ENCODE peak calls at places on chromosomes 5 and 9, in five cellular contexts. Q is A549; W is activated CD8-positive, alpha-beta memory T cell treated with anti-CD3 and anti-CD28 coated beads, Interleukin-2, amount 50 U/mL, for 48 hours; M is NCI-H2029; N is ELR. K is an unnamed sample.
A peak's percentile ranks its signal among the peaks of the same experiment; 100 is the strongest.

GRCh38 chr5:175728316-175728715 is 70.4 kb downstream of the HRH2 start:
- DNase-seq in W (no peak), M (no peak), N (no peak), Q (no peak), K (no peak)

GRCh38 chr5:10607023-10607665 is 43.3 kb downstream of the ANKRD33B start:
- DNase-seq in M (no peak), W (no peak), Q (no peak), N (no peak), K (peak; percentile 54)

GRCh38 chr9:134778841-134779411 is 101.7 kb upstream of the FCN2 start:
- DNase-seq in N (peak; percentile 57), Q (peak; percentile 65), W (no peak), M (no peak), K (no peak)

GRCh38 chr5:62082370-62082778 is 223.6 kb upstream of the KIF2A start:
- DNase-seq in W (no peak), Q (no peak), N (peak; percentile 80), M (no peak), K (no peak)

GRCh38 chr5:14364576-14365472 is 216.8 kb upstream of the OTULINL start:
- DNase-seq in Q (peak; percentile 13), W (no peak), M (peak; percentile 17), N (peak; percentile 25), K (no peak)

GRCh38 chr5:30693326-30693725 is 500.2 kb upstream of the CDH6 start:
- DNase-seq in Q (no peak), M (no peak), W (no peak), N (no peak), K (no peak)

GRCh38 chr5:56301041-56301440 is 67.9 kb upstream of the ANKRD55 start:
- DNase-seq in Q (no peak), W (no peak), M (no peak), N (peak; percentile 42), K (no peak)

GRCh38 chr5:80125962-80126480 is 90.9 kb downstream of the THBS4 start:
- DNase-seq in W (no peak), N (peak; percentile 90), M (no peak), Q (no peak), K (no peak)

GRCh38 chr9:35229779-35230143 is 68.0 kb downstream of the UNC13B start:
- DNase-seq in Q (no peak), M (no peak), W (no peak), N (no peak), K (no peak)

GRCh38 chr9:99803694-99804093 is 18.0 kb upstream of the NR4A3 start:
- DNase-seq in W (no peak), M (no peak), Q (no peak), N (no peak), K (no peak)

GRCh38 chr9:70412678-70413426 is 1.6 kb downstream of the KLF9 start:
- DNase-seq in Q (peak; percentile 53), N (peak; percentile 78), M (peak; percentile 75), W (peak; percentile 72), K (peak; percentile 74)

GRCh38 chr5:126811515-126812198 is 34.7 kb downstream of the LMNB1 start:
- DNase-seq in N (peak; percentile 72), M (no peak), W (no peak), Q (no peak), K (no peak)

GRCh38 chr5:17182966-17183365 is 34.5 kb upstream of the BASP1 start:
- DNase-seq in W (no peak), N (peak; percentile 22), Q (no peak), M (no peak), K (no peak)

GRCh38 chr9:88781500-88782391 is 209.5 kb upstream of the S1PR3 start:
- DNase-seq in N (peak; percentile 24), W (no peak), Q (no peak), M (no peak), K (no peak)

GRCh38 chr9:17003576-17004240 is 131.1 kb upstream of the CNTLN start:
- DNase-seq in W (no peak), N (peak; percentile 66), Q (no peak), M (no peak), K (no peak)

GRCh38 chr5:111584651-111585050 is 72.3 kb upstream of the STARD4 start:
- DNase-seq in M (no peak), W (no peak), Q (no peak), N (peak; percentile 61), K (no peak)

GRCh38 chr9:27278374-27278773 is 18.6 kb downstream of the EQTN start:
- DNase-seq in M (no peak), N (no peak), Q (no peak), W (no peak), K (no peak)

GRCh38 chr5:148455055-148455675 is 71.4 kb downstream of the FBXO38 start:
- DNase-seq in M (no peak), N (peak; percentile 15), W (no peak), Q (no peak), K (no peak)

GRCh38 chr5:113575074-113575473 is 61.6 kb downstream of the YTHDC2 start:
- DNase-seq in W (no peak), N (no peak), Q (no peak), M (no peak), K (no peak)

GRCh38 chr9:37769306-37769705 is 15.6 kb downstream of the EXOSC3 start:
- DNase-seq in Q (no peak), W (no peak), N (no peak), M (no peak), K (no peak)

GRCh38 chr5:83586874-83587776 is 115.6 kb downstream of the VCAN start:
- DNase-seq in N (no peak), W (no peak), Q (no peak), M (no peak), K (no peak)

GRCh38 chr9:121172726-121173487 is 28.8 kb downstream of the RAB14 start:
- DNase-seq in M (no peak), N (no peak), Q (no peak), W (no peak), K (no peak)

GRCh38 chr5:135826994-135827671 is 7.3 kb upstream of the SLC25A48 start:
- DNase-seq in M (no peak), N (no peak), W (no peak), Q (no peak), K (peak; percentile 20)

GRCh38 chr9:129135476-129135875 is 24.3 kb downstream of the PTPA start:
- DNase-seq in M (no peak), W (no peak), N (no peak), Q (no peak), K (no peak)

GRCh38 chr5:177607452-177608192 is 7.7 kb downstream of the B4GALT7 start:
- DNase-seq in N (peak; percentile 81), M (peak; percentile 82), Q (peak; percentile 90), W (peak; percentile 81), K (peak; percentile 86)

GRCh38 chr9:84145031-84145430 is 164.4 kb downstream of the RMI1 start:
- DNase-seq in Q (no peak), W (no peak), N (no peak), M (no peak), K (no peak)

GRCh38 chr9:134591082-134591571 is 50.5 kb upstream of the COL5A1 start:
- DNase-seq in M (no peak), N (no peak), W (peak; percentile 29), Q (no peak), K (no peak)

GRCh38 chr5:180990889-180991257 is 2.2 kb downstream of the BTNL3 start:
- DNase-seq in M (no peak), Q (no peak), W (no peak), N (no peak), K (no peak)

GRCh38 chr5:158286827-158287226 is 427.9 kb upstream of the CLINT1 start:
- DNase-seq in Q (peak; percentile 3), W (no peak), M (no peak), N (no peak), K (no peak)

GRCh38 chr5:159533197-159533596 is 202.9 kb upstream of the IL12B start:
- DNase-seq in M (no peak), Q (no peak), N (peak; percentile 58), W (no peak), K (no peak)

GRCh38 chr5:122773615-122774014 is 1.3 kb upstream of the SNX2 start:
- DNase-seq in M (no peak), N (no peak), Q (no peak), W (no peak), K (no peak)

GRCh38 chr5:67133217-67133616 is 63.4 kb downstream of the CD180 start:
- DNase-seq in N (no peak), M (no peak), Q (no peak), W (no peak), K (no peak)

GRCh38 chr5:175596818-175597217 is 61.1 kb upstream of the HRH2 start:
- DNase-seq in M (no peak), Q (no peak), N (no peak), W (no peak), K (no peak)